ENCODE peak calls at places on chromosomes 5 and 9, in eight cellular contexts. P is head of caudate nucleus; O is occipital lobe; I is stimulated activated CD4-positive, alpha-beta T cell treated with anti-CD3 and anti-CD28 coated beads, TNF-alpha, amount 100 ng/mL, for 1 hour; G is fibroblast of pulmonary artery; T is AG08395; W is glomerular endothelial cell; J is M059J. M is an unnamed sample.

GRCh38 chr9:121839726-121840500 is 188.5 kb downstream of the DAB2IP start:
- DNase-seq in O (no peak), I (no peak), G (no peak), J (no peak), P (peak), T (no peak), W (no peak), M (no peak)

GRCh38 chr9:136748656-136749551 is 579 bp upstream of the LCN6 start:
- DNase-seq in W (no peak), P (no peak), G (no peak), O (no peak), J (no peak), I (no peak), T (no peak), M (no peak)

GRCh38 chr5:154236-154635 is 37.1 kb upstream of the LRRC14B start:
- DNase-seq in O (no peak), G (no peak), W (no peak), T (no peak), P (no peak), J (peak), I (no peak), M (no peak)

GRCh38 chr9:37486616-37487544 is 1.1 kb downstream of the POLR1E start:
- DNase-seq in P (no peak), J (peak), W (no peak), T (peak), I (no peak), G (peak), O (peak), M (no peak)

GRCh38 chr5:149030838-149031397 is 31.9 kb downstream of the SH3TC2 start:
- DNase-seq in T (no peak), W (no peak), G (no peak), P (no peak), I (no peak), O (no peak), J (no peak), M (no peak)

GRCh38 chr5:167785106-167785505 is 506.3 kb upstream of the WWC1 start:
- DNase-seq in T (no peak), G (no peak), J (no peak), I (no peak), O (no peak), W (no peak), P (no peak), M (no peak)

GRCh38 chr5:30324083-30324482 is 869.4 kb upstream of the CDH6 start:
- DNase-seq in G (no peak), I (no peak), P (no peak), W (no peak), T (no peak), O (no peak), J (no peak), M (no peak)

GRCh38 chr5:64505769-64506566 is at the start of gene RGS7BP:
- DNase-seq in O (peak), G (peak), I (no peak), W (no peak), J (peak), P (peak), T (peak), M (no peak)

GRCh38 chr9:135339378-135339973 is 140.1 kb upstream of the PPP1R26 start:
- DNase-seq in O (no peak), I (no peak), W (no peak), J (no peak), P (peak), G (no peak), T (no peak), M (no peak)

GRCh38 chr9:131125288-131126058 is at the start of gene NUP214:
- DNase-seq in G (peak), I (peak), T (peak), W (peak), J (peak), O (peak), P (peak), M (peak)

GRCh38 chr9:38160613-38161215 is 91.7 kb upstream of the SHB start:
- DNase-seq in I (peak), O (no peak), J (peak), G (peak), W (peak), T (peak), P (peak), M (peak)

GRCh38 chr9:126611592-126612328 is 2.0 kb upstream of the LMX1B start:
- DNase-seq in G (peak), W (no peak), I (peak), P (peak), J (peak), T (peak), O (peak), M (peak)

GRCh38 chr9:127854169-127854833 is at the start of gene ENG:
- DNase-seq in J (peak), T (peak), W (no peak), G (peak), I (no peak), O (no peak), P (peak), M (no peak)

GRCh38 chr9:111759762-111760639 is 34.7 kb downstream of the SHOC1 start:
- DNase-seq in T (peak), J (peak), W (peak), O (no peak), I (peak), G (peak), P (peak), M (no peak)

GRCh38 chr9:101860920-101861319 is 122.5 kb upstream of the GRIN3A start:
- DNase-seq in I (no peak), G (no peak), O (no peak), T (no peak), J (no peak), W (no peak), P (no peak), M (no peak)

GRCh38 chr9:130846487-130847305 is 11.6 kb downstream of the ABL1 start:
- DNase-seq in P (peak), I (no peak), W (no peak), J (peak), O (no peak), T (peak), G (peak), M (no peak)

GRCh38 chr5:103111458-103111857 is 8.5 kb downstream of the GIN1 start:
- DNase-seq in W (no peak), I (no peak), G (no peak), P (no peak), O (no peak), T (no peak), J (no peak), M (no peak)

GRCh38 chr5:112795342-112795741 is 57.7 kb downstream of the APC start:
- DNase-seq in J (no peak), T (no peak), I (no peak), W (no peak), O (no peak), G (no peak), P (no peak), M (no peak)

GRCh38 chr5:149581192-149581861 is at the start of gene ARHGEF37:
- DNase-seq in G (peak), P (peak), T (peak), W (no peak), O (peak), I (peak), J (peak), M (peak)

GRCh38 chr5:148849461-148849860 is 23.1 kb downstream of the ADRB2 start:
- DNase-seq in J (no peak), I (no peak), P (no peak), T (no peak), O (no peak), W (no peak), G (no peak), M (no peak)

M was measured in activated T-helper 1 cell treated with anti-CD3 and anti-CD28 coated beads, Interleukin-2, amount 50 U/mL, for 16 hours.